ENCODE peak calls at places on chromosomes 1 and 21, in six cellular contexts. C, N, S, J, Q and D are unnamed samples.

GRCh38 chr1:227541796-227542152 is 21.6 kb upstream of the ZNF678 start:
- DNase-seq in C (no peak), N (no peak), S (no peak), J (no peak), Q (no peak), D (no peak)

GRCh38 chr1:236685917-236686814 is at the start of gene ACTN2:
- DNase-seq in C (no peak), N (no peak), S (peak; percentile 61), J (peak; percentile 7), Q (peak; percentile 55), D (peak; percentile 14)

GRCh38 chr21:35796834-35797233 is 263.5 kb downstream of the SETD4 start:
- DNase-seq in C (no peak), N (no peak), S (no peak), J (no peak), Q (no peak), D (no peak)

GRCh38 chr1:201912832-201913231 is 24.1 kb downstream of the SHISA4 start:
- DNase-seq in C (no peak), N (no peak), S (no peak), J (no peak), Q (no peak), D (no peak)

GRCh38 chr1:151846062-151846568 is 6.5 kb upstream of the C2CD4D start:
- DNase-seq in C (no peak), N (no peak), S (no peak), J (peak; percentile 58), Q (no peak), D (no peak)

GRCh38 chr1:185426761-185427698 is 110.0 kb upstream of the IVNS1ABP start:
- DNase-seq in C (no peak), N (peak; percentile 39), S (no peak), J (no peak), Q (no peak), D (peak; percentile 56)

GRCh38 chr21:45930792-45931191 is 50.8 kb upstream of the COL6A1 start:
- DNase-seq in C (no peak), N (no peak), S (no peak), J (no peak), Q (no peak), D (no peak)

GRCh38 chr1:156319664-156320063 is 18.4 kb downstream of the CCT3 start:
- DNase-seq in C (no peak), N (peak; percentile 15), S (no peak), J (peak; percentile 35), Q (no peak), D (peak; percentile 36)

GRCh38 chr21:31184462-31184861 is 146.2 kb upstream of the KRTAP19-8 start:
- DNase-seq in C (no peak), N (no peak), S (no peak), J (no peak), Q (no peak), D (no peak)

GRCh38 chr1:212699839-212700596 is at the start of gene BATF3:
- DNase-seq in C (peak; percentile 24), N (peak; percentile 14), S (no peak), J (peak; percentile 29), Q (peak; percentile 37), D (peak; percentile 54)

GRCh38 chr21:32319012-32319411 is 20.4 kb downstream of the MRAP start:
- DNase-seq in C (no peak), N (no peak), S (no peak), J (no peak), Q (no peak), D (no peak)

GRCh38 chr21:40047993-40048730 is 180.9 kb downstream of the PCP4 start:
- DNase-seq in C (no peak), N (no peak), S (no peak), J (no peak), Q (no peak), D (peak; percentile 81)

GRCh38 chr21:32516729-32517649 is 68.3 kb downstream of the TCP10L start:
- DNase-seq in C (no peak), N (no peak), S (no peak), J (no peak), Q (no peak), D (no peak)

GRCh38 chr1:178540204-178540603 is 27.3 kb downstream of the TEX35 start:
- DNase-seq in C (no peak), N (no peak), S (no peak), J (no peak), Q (no peak), D (no peak)

GRCh38 chr1:40612345-40612831 is 53.1 kb downstream of the RIMS3 start:
- DNase-seq in C (peak; percentile 87), N (peak; percentile 81), S (peak; percentile 17), J (peak; percentile 54), Q (peak; percentile 73), D (peak; percentile 64)

GRCh38 chr1:227357229-227358078 is 39.2 kb upstream of the CDC42BPA start:
- DNase-seq in C (peak; percentile 65), N (peak; percentile 24), S (peak; percentile 47), J (peak; percentile 87), Q (peak; percentile 65), D (peak; percentile 88)

GRCh38 chr1:93437976-93438605 is 9.8 kb upstream of the FNBP1L start:
- DNase-seq in C (no peak), N (no peak), S (no peak), J (peak; percentile 47), Q (no peak), D (no peak)

GRCh38 chr21:33940846-33941245 is 25.2 kb upstream of the ATP5PO start:
- DNase-seq in C (no peak), N (no peak), S (no peak), J (no peak), Q (no peak), D (no peak)

GRCh38 chr21:26655466-26655865 is 82.4 kb upstream of the CYYR1 start:
- DNase-seq in C (no peak), N (no peak), S (no peak), J (no peak), Q (no peak), D (no peak)

GRCh38 chr1:226589008-226589733 is 40.6 kb downstream of the STUM start:
- DNase-seq in C (no peak), N (no peak), S (no peak), J (no peak), Q (no peak), D (peak; percentile 64)

GRCh38 chr1:230174765-230175747 is 108.0 kb downstream of the GALNT2 start:
- DNase-seq in C (no peak), N (no peak), S (no peak), J (no peak), Q (no peak), D (peak; percentile 15)

GRCh38 chr1:15246960-15247614 is at the start of gene FHAD1:
- DNase-seq in C (peak; percentile 41), N (no peak), S (no peak), J (peak; percentile 59), Q (peak; percentile 78), D (peak; percentile 86)

GRCh38 chr1:19356266-19356665 is 44.1 kb downstream of the SLC66A1 start:
- DNase-seq in C (no peak), N (no peak), S (no peak), J (no peak), Q (no peak), D (no peak)

GRCh38 chr1:235739631-235740030 is 90.0 kb upstream of the GNG4 start:
- DNase-seq in C (no peak), N (no peak), S (no peak), J (no peak), Q (no peak), D (no peak)

GRCh38 chr21:42312626-42313104 is 2.5 kb downstream of the TFF3 start:
- DNase-seq in C (no peak), N (no peak), S (no peak), J (no peak), Q (no peak), D (no peak)

DNA sequence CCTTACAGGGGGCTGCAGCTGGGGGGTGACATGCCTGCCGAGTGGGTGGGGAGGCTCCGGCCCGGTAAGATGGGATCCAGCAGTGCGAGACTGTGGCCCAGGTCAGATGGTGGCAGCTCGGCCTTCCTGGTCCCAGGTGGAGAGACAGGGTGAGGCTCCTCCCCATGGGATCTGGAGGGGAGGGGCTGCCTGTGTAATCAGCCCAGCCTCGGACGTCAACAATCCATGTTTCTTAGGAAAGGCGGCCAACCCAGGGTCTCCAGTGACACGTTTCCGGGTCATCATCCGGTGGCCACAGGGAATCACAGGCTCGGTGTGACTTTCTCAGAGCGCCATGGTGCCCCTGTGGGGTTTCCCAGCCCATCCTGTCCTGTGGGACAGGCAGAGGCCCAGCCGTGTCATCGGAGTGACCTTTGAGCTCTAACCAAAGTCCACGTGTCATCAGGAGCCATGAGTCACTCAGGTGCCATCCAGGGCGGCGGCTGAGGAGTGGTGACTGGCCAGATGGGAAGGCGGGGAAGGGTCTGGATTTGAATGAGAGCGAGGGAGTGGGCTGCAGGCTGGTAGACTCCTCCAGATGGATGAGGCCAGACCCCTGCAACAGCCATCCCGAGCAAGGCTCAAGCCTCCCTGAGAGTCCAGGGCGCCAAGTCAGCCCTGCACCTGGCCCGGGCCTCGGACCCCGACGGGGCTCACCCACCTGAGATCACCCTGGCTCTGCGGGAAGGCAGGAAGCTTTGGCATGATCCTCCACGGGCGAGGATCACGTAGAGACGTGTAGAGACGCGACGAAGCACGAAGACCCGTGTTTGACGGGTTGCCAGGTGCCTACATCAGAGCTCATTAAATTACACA is 6.6 kb upstream of the HES4 start:
- DNase-seq in C (no peak), N (no peak), S (no peak), J (no peak), Q (peak; percentile 57), D (no peak)
- TF ChIP-seq POLR2A in C (no peak), N (no peak), S (no peak), J (no peak), Q (no peak), D (no peak)

DNA sequence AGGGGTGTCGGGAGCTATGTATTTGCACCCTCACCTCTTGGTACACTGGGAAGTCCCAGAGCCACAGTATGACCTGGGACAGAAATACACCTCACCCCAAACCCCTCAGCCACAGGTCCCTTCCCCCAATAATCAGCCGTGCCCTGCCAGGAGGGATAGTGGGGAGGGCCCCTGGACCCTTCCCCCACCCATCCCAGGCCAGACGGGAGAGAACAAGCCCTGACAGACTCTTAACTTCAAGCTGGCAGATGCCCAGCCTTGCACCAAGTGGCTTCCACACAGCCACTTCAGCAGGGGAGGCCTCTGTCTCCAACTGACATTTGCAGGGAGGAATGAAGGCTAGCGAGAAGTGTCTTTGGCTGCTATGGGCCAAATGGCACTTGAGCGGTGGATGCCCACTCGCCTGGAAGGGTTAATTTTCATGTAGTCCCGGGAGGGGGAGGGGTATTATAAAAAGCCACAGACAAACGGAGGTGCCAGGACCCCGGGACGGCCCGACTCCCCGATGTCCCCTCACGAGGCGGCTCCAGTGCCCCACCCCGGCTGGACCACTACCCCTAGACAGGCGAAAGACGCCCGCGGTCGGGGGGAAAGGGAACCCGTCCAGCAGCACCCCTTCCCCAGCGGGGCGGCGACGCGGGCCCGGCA is 495 bp downstream of the SYNC start:
- DNase-seq in C (no peak), N (no peak), S (peak; percentile 22), J (no peak), Q (no peak), D (no peak)
- TF ChIP-seq POLR2A in C (no peak), N (no peak), S (no peak), J (no peak), Q (no peak), D (no peak)

DNA sequence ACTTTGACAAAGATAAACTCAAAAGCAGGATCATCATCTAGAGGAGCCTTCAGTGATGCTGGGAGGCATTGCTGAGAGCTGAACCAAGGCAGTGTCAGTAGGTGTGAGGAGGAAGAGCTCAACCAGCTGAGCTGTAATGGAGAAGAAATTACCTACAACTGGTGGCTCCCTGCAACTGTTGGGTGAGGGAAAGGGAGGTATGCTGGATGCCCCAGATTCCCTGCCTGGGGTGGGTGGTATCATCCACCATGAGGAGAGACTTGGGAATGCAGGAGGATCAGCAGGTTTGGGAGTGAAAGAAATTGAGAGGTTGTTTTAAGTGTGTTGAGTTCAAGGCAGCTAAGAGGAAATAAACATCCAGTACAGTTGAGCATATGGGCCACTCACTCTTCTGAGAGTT is 199.8 kb downstream of the DNM3 start:
- DNase-seq in C (no peak), N (no peak), S (no peak), J (no peak), Q (no peak), D (no peak)
- TF ChIP-seq POLR2A in C (no peak), N (no peak), S (no peak), J (no peak), Q (no peak), D (no peak)

GRCh38 chr1:11735854-11736745 is at the start of gene AGTRAP:
- DNase-seq in C (peak; percentile 72), N (peak; percentile 93), S (peak; percentile 93), J (peak; percentile 81), Q (peak; percentile 97), D (peak; percentile 96)
- TF ChIP-seq POLR2A in C (peak; percentile 21), N (peak; percentile 70), S (peak; percentile 87), J (peak; percentile 22), Q (no peak), D (no peak)